ENCODE peak calls at places on chromosomes 13 and 19, in six cellular contexts. V is activated naive CD8-positive, alpha-beta T cell treated with anti-CD3 and anti-CD28 coated beads, Interleukin-2, amount 50 U/mL, for 24 hours; F is kidney glomerular epithelial cell; I is stimulated activated CD4-positive, alpha-beta T cell treated with anti-CD3 and anti-CD28 coated beads, Interleukin-2, amount 100 ng/mL, for 48 hours; N is dorsolateral prefrontal cortex; D is H4. O is an unnamed sample.

GRCh38 chr19:3968556-3969434 is 2.1 kb downstream of the DAPK3 start:
- DNase-seq in N (no peak), V (no peak), F (peak), D (peak), I (no peak), O (peak)

GRCh38 chr13:96946709-96947311 is 47.5 kb downstream of the OXGR1 start:
- DNase-seq in D (no peak), V (no peak), I (no peak), F (no peak), N (no peak), O (no peak)

GRCh38 chr19:42246143-42246868 is 3.9 kb upstream of the GSK3A start:
- DNase-seq in V (no peak), F (peak), N (peak), I (no peak), D (peak), O (peak)

GRCh38 chr19:6062961-6063575 is 47.2 kb downstream of the RFX2 start:
- DNase-seq in D (no peak), N (peak), I (no peak), F (no peak), V (no peak), O (no peak)

GRCh38 chr13:80235559-80236296 is 105.2 kb downstream of the SPRY2 start:
- DNase-seq in I (no peak), N (no peak), V (no peak), F (peak), D (no peak), O (no peak)

GRCh38 chr13:34176636-34177035 is 358.7 kb downstream of the RFC3 start:
- DNase-seq in D (no peak), I (no peak), F (no peak), N (no peak), V (no peak), O (no peak)

GRCh38 chr19:3615524-3616135 is 9.0 kb upstream of the TBXA2R start:
- DNase-seq in I (no peak), D (no peak), N (no peak), V (no peak), F (no peak), O (peak)

GRCh38 chr13:98893361-98893760 is 84.5 kb downstream of the DOCK9 start:
- DNase-seq in V (no peak), N (no peak), I (no peak), D (no peak), F (no peak), O (no peak)

GRCh38 chr13:30679483-30680330 is 55.6 kb upstream of the ALOX5AP start:
- DNase-seq in V (no peak), F (no peak), D (no peak), I (no peak), N (peak), O (no peak)

GRCh38 chr13:39185326-39185725 is 147.1 kb downstream of the NHLRC3 start:
- DNase-seq in I (no peak), D (no peak), V (no peak), F (no peak), N (no peak), O (no peak)

GRCh38 chr19:3748965-3749364 is 12.5 kb downstream of the APBA3 start:
- DNase-seq in F (no peak), V (no peak), I (no peak), D (no peak), N (no peak), O (no peak)

GRCh38 chr13:73547239-73547638 is 488.4 kb downstream of the KLF5 start:
- DNase-seq in I (no peak), N (no peak), D (no peak), V (no peak), F (no peak), O (no peak)

GRCh38 chr13:40331802-40332201 is 334.6 kb downstream of the FOXO1 start:
- DNase-seq in N (no peak), I (no peak), D (no peak), F (no peak), V (no peak), O (no peak)

GRCh38 chr19:15195381-15195964 is 5.3 kb downstream of the NOTCH3 start:
- DNase-seq in N (no peak), D (peak), F (no peak), V (peak), I (no peak), O (peak)

GRCh38 chr13:49633687-49634086 is 5.4 kb downstream of the ARL11 start:
- DNase-seq in V (no peak), I (no peak), N (no peak), D (no peak), F (no peak), O (no peak)

GRCh38 chr19:33470040-33470330 is 51.6 kb downstream of the PEPD start:
- DNase-seq in V (no peak), D (no peak), I (no peak), N (no peak), F (no peak), O (no peak)

O was measured in aorta.